ENCODE peak calls at places on chromosomes 4 and X, in nine cellular contexts. A is kidney epithelial cell, I is omental fat pad, F is A549, C is fibroblast of villous mesenchyme, K is upper lobe of left lung, Z is GM20000, P is choroid plexus epithelial cell, T is cardiac muscle cell. M is an unnamed sample.

GRCh38 chr4:183332447-183332846 is 10.2 kb upstream of the CLDN24 start:
- DNase-seq in A (no peak), I (no peak), F (no peak), C (no peak), K (no peak), Z (no peak), P (no peak), T (no peak), M (no peak)

GRCh38 chr4:4269856-4270255 is 20.1 kb downstream of the LYAR start:
- DNase-seq in A (no peak), I (no peak), F (no peak), C (peak; percentile 44), K (no peak), Z (no peak), P (peak; percentile 76), T (peak; percentile 64), M (peak; percentile 23)

GRCh38 chr4:89482926-89483595 is 175.5 kb upstream of the GPRIN3 start:
- DNase-seq in A (no peak), I (no peak), F (no peak), C (no peak), K (no peak), Z (no peak), P (no peak), T (no peak), M (no peak)

GRCh38 chr4:140856692-140857091 is 100.5 kb upstream of the TBC1D9 start:
- DNase-seq in A (peak; percentile 26), I (no peak), F (peak; percentile 3), C (peak; percentile 28), K (no peak), Z (no peak), P (peak; percentile 67), T (peak; percentile 74), M (no peak)

GRCh38 chr4:71231073-71231752 is 107.6 kb upstream of the SLC4A4 start:
- DNase-seq in A (no peak), I (peak; percentile 40), F (no peak), C (peak; percentile 28), K (peak; percentile 92), Z (no peak), P (no peak), T (peak; percentile 62), M (no peak)

GRCh38 chrX:39813631-39814246 is 284.0 kb downstream of the BCOR start:
- DNase-seq in A (no peak), I (no peak), F (peak; percentile 50), C (peak; percentile 94), K (peak; percentile 54), Z (no peak), P (peak; percentile 37), T (peak; percentile 88), M (no peak)

GRCh38 chr4:36716874-36717273 is 435.5 kb downstream of the DTHD1 start:
- DNase-seq in A (no peak), I (no peak), F (no peak), C (no peak), K (no peak), Z (no peak), P (peak; percentile 0), T (no peak), M (no peak)

GRCh38 chr4:41141910-41142309 is 72.4 kb downstream of the APBB2 start:
- DNase-seq in A (peak; percentile 63), I (no peak), F (peak; percentile 19), C (peak; percentile 84), K (no peak), Z (no peak), P (peak; percentile 56), T (peak; percentile 71), M (no peak)

GRCh38 chr4:110270492-110271197 is 72.2 kb upstream of the ELOVL6 start:
- DNase-seq in A (peak; percentile 52), I (no peak), F (no peak), C (peak; percentile 51), K (no peak), Z (no peak), P (peak; percentile 74), T (peak; percentile 56), M (no peak)

GRCh38 chr4:24584175-24584850 is at the start of gene DHX15:
- DNase-seq in A (peak; percentile 85), I (peak; percentile 82), F (peak; percentile 97), C (peak; percentile 98), K (peak; percentile 99), Z (peak; percentile 95), P (peak; percentile 99), T (peak; percentile 99), M (peak; percentile 95)

GRCh38 chrX:101230636-101231035 is 11.1 kb downstream of the DRP2 start:
- DNase-seq in A (no peak), I (no peak), F (no peak), C (peak; percentile 7), K (no peak), Z (no peak), P (peak; percentile 39), T (no peak), M (no peak)

GRCh38 chrX:40131644-40132376 is 34.1 kb upstream of the BCOR start:
- DNase-seq in A (no peak), I (no peak), F (no peak), C (no peak), K (no peak), Z (no peak), P (no peak), T (no peak), M (no peak)

GRCh38 chr4:99614491-99614890 is 39.9 kb downstream of the MTTP start:
- DNase-seq in A (no peak), I (no peak), F (no peak), C (no peak), K (no peak), Z (no peak), P (no peak), T (no peak), M (no peak)

GRCh38 chr4:82739292-82740190 is 59.1 kb downstream of the SCD5 start:
- DNase-seq in A (no peak), I (peak; percentile 47), F (peak; percentile 73), C (peak; percentile 54), K (peak; percentile 96), Z (peak; percentile 67), P (peak; percentile 73), T (peak; percentile 81), M (peak; percentile 87)

GRCh38 chrX:154378059-154378798 is 866 bp upstream of the EMD start:
- DNase-seq in A (no peak), I (no peak), F (no peak), C (no peak), K (no peak), Z (peak; percentile 89), P (no peak), T (peak; percentile 67), M (peak; percentile 45)

GRCh38 chr4:185792384-185793146 is 19.4 kb downstream of the SORBS2 start:
- DNase-seq in A (peak; percentile 90), I (no peak), F (peak; percentile 46), C (peak; percentile 92), K (no peak), Z (no peak), P (peak; percentile 99), T (peak; percentile 95), M (no peak)

GRCh38 chr4:6087669-6088068 is 69.4 kb upstream of the C4orf50 start:
- DNase-seq in A (no peak), I (no peak), F (peak; percentile 54), C (peak; percentile 16), K (no peak), Z (no peak), P (peak; percentile 26), T (peak; percentile 16), M (no peak)

GRCh38 chrX:19986531-19986930 is 4.3 kb downstream of the BCLAF3 start:
- DNase-seq in A (no peak), I (no peak), F (no peak), C (no peak), K (no peak), Z (no peak), P (no peak), T (no peak), M (no peak)

GRCh38 chr4:56655209-56655626 is 25.9 kb downstream of the HOPX start:
- DNase-seq in A (no peak), I (no peak), F (no peak), C (no peak), K (no peak), Z (peak; percentile 46), P (no peak), T (peak; percentile 29), M (no peak)

GRCh38 chr4:81214518-81215218 is 354 bp downstream of the PRKG2 start:
- DNase-seq in A (no peak), I (no peak), F (peak; percentile 6), C (no peak), K (peak; percentile 87), Z (no peak), P (peak; percentile 61), T (peak; percentile 53), M (peak; percentile 8)
- TF ChIP-seq CTCF in A (no peak), I (no peak), F (no peak), C (no peak), K (no peak), Z (no peak), P (no peak), T (no peak), M (no peak)

GRCh38 chr4:108611360-108611759 is 9.0 kb upstream of the RPL34 start:
- DNase-seq in A (no peak), I (no peak), F (no peak), C (peak; percentile 45), K (no peak), Z (no peak), P (peak; percentile 48), T (peak; percentile 55), M (no peak)

GRCh38 chr4:108601517-108601916 is 18.9 kb upstream of the RPL34 start:
- DNase-seq in A (no peak), I (no peak), F (no peak), C (no peak), K (no peak), Z (no peak), P (no peak), T (no peak), M (peak; percentile 21)

GRCh38 chr4:108607426-108607825 is 12.9 kb upstream of the RPL34 start:
- DNase-seq in A (no peak), I (no peak), F (no peak), C (no peak), K (no peak), Z (no peak), P (no peak), T (no peak), M (no peak)
- TF ChIP-seq CTCF in A (no peak), I (no peak), F (no peak), C (no peak), K (no peak), Z (no peak), P (no peak), T (no peak), M (no peak)

GRCh38 chr4:53777244-53777984 is 186.1 kb upstream of the LNX1 start:
- DNase-seq in A (no peak), I (no peak), F (peak; percentile 53), C (peak; percentile 90), K (no peak), Z (no peak), P (peak; percentile 94), T (peak; percentile 89), M (no peak)
- TF ChIP-seq CTCF in A (no peak), I (no peak), F (no peak), C (no peak), K (no peak), Z (no peak), P (no peak), T (no peak), M (no peak)

DNA sequence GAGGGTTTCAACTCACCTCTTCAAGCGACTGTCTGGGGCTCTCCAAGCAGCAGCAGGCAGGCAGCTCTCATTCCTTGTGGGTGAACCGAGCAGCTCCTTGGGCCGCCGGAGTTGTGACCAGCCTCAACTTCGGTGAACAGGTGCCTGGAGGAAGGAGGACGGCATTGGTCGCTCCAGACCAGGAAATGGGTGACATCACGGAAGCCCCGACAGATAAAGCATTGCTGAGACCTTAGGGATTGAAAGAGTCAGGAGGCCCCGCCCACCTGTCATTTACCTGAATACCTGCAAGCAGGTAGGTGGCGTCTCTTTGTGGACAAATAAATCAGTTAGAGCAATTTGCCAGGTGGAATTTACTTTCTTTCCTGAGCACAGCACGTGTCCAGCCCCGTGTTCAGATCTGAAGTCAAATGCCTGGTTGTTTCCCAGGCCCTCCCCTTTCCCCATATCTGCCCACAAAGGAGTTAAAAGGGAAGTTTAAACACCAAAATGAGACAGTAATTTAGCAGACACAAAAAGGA is at the start of gene LNX1:
- DNase-seq in A (no peak), I (no peak), F (no peak), C (no peak), K (peak; percentile 33), Z (no peak), P (no peak), T (no peak), M (peak; percentile 5)
- TF ChIP-seq CTCF in A (no peak), I (no peak), F (no peak), C (no peak), K (peak; percentile 33), Z (no peak), P (no peak), T (no peak), M (no peak)

M was measured in activated CD8-positive, alpha-beta T cell treated with anti-CD3 and anti-CD28 coated beads for 36 hours.